ENCODE peak calls at places on chromosomes 2 and 18, in nine cellular contexts. One of them, this sample, is unnamed.

GRCh38 chr2:6384341-6384740 is 481.4 kb downstream of the CMPK2 start:
- DNase-seq in bronchial epithelial cell: no peak
- DNase-seq in Panc1: no peak
- DNase-seq in CD4-positive, alpha-beta memory T cell: no peak
- DNase-seq in CD8-positive, alpha-beta T cell: no peak
- DNase-seq in fibroblast of mammary gland: no peak
- DNase-seq in cardiac muscle cell: no peak
- DNase-seq in tibial nerve: no peak
- DNase-seq in fibroblast of pulmonary artery: no peak
- DNase-seq in this sample: no peak

GRCh38 chr2:60735496-60736250 is 20.4 kb upstream of the PAPOLG start:
- DNase-seq in bronchial epithelial cell: peak; percentile 57
- DNase-seq in tibial nerve: no peak
- DNase-seq in fibroblast of mammary gland: no peak
- DNase-seq in CD8-positive, alpha-beta T cell: peak; percentile 42
- DNase-seq in CD4-positive, alpha-beta memory T cell: peak; percentile 30
- DNase-seq in cardiac muscle cell: no peak
- DNase-seq in Panc1: no peak
- DNase-seq in fibroblast of pulmonary artery: no peak
- DNase-seq in this sample: no peak

GRCh38 chr2:69720404-69720803 is 21.5 kb upstream of the ANXA4 start:
- DNase-seq in fibroblast of mammary gland: peak; percentile 22
- DNase-seq in tibial nerve: no peak
- DNase-seq in cardiac muscle cell: peak; percentile 31
- DNase-seq in fibroblast of pulmonary artery: peak; percentile 39
- DNase-seq in Panc1: no peak
- DNase-seq in CD8-positive, alpha-beta T cell: no peak
- DNase-seq in bronchial epithelial cell: no peak
- DNase-seq in CD4-positive, alpha-beta memory T cell: no peak
- DNase-seq in this sample: no peak

GRCh38 chr2:33589444-33589843 is 9.7 kb downstream of the FAM98A start:
- DNase-seq in fibroblast of pulmonary artery: peak; percentile 17
- DNase-seq in cardiac muscle cell: no peak
- DNase-seq in Panc1: no peak
- DNase-seq in fibroblast of mammary gland: peak; percentile 12
- DNase-seq in tibial nerve: no peak
- DNase-seq in CD8-positive, alpha-beta T cell: no peak
- DNase-seq in bronchial epithelial cell: no peak
- DNase-seq in CD4-positive, alpha-beta memory T cell: no peak
- DNase-seq in this sample: no peak

GRCh38 chr2:112881217-112882000 is 29.6 kb upstream of the IL37 start:
- DNase-seq in Panc1: no peak
- DNase-seq in CD8-positive, alpha-beta T cell: no peak
- DNase-seq in tibial nerve: no peak
- DNase-seq in fibroblast of pulmonary artery: peak; percentile 96
- DNase-seq in fibroblast of mammary gland: peak; percentile 81
- DNase-seq in CD4-positive, alpha-beta memory T cell: no peak
- DNase-seq in cardiac muscle cell: peak; percentile 92
- DNase-seq in bronchial epithelial cell: peak; percentile 94
- DNase-seq in this sample: peak; percentile 51

GRCh38 chr2:19119326-19120001 is 239.0 kb downstream of the OSR1 start:
- DNase-seq in CD8-positive, alpha-beta T cell: no peak
- DNase-seq in fibroblast of mammary gland: no peak
- DNase-seq in cardiac muscle cell: no peak
- DNase-seq in tibial nerve: no peak
- DNase-seq in CD4-positive, alpha-beta memory T cell: no peak
- DNase-seq in bronchial epithelial cell: no peak
- DNase-seq in Panc1: no peak
- DNase-seq in fibroblast of pulmonary artery: no peak
- DNase-seq in this sample: no peak

GRCh38 chr2:68799138-68799537 is 64.5 kb downstream of the ARHGAP25 start:
- DNase-seq in fibroblast of pulmonary artery: no peak
- DNase-seq in cardiac muscle cell: no peak
- DNase-seq in fibroblast of mammary gland: no peak
- DNase-seq in CD4-positive, alpha-beta memory T cell: no peak
- DNase-seq in CD8-positive, alpha-beta T cell: no peak
- DNase-seq in tibial nerve: no peak
- DNase-seq in bronchial epithelial cell: peak; percentile 72
- DNase-seq in Panc1: no peak
- DNase-seq in this sample: no peak

GRCh38 chr2:176158306-176158643 is 1.2 kb downstream of the HOXD3 start:
- DNase-seq in fibroblast of pulmonary artery: no peak
- DNase-seq in Panc1: no peak
- DNase-seq in fibroblast of mammary gland: no peak
- DNase-seq in bronchial epithelial cell: no peak
- DNase-seq in tibial nerve: no peak
- DNase-seq in cardiac muscle cell: no peak
- DNase-seq in CD4-positive, alpha-beta memory T cell: no peak
- DNase-seq in CD8-positive, alpha-beta T cell: no peak
- DNase-seq in this sample: no peak

GRCh38 chr2:177242136-177242987 is 22.2 kb downstream of the NFE2L2 start:
- DNase-seq in cardiac muscle cell: peak; percentile 94
- DNase-seq in fibroblast of mammary gland: peak; percentile 91
- DNase-seq in tibial nerve: no peak
- DNase-seq in CD8-positive, alpha-beta T cell: no peak
- DNase-seq in Panc1: peak; percentile 84
- DNase-seq in fibroblast of pulmonary artery: peak; percentile 94
- DNase-seq in bronchial epithelial cell: peak; percentile 91
- DNase-seq in CD4-positive, alpha-beta memory T cell: no peak
- DNase-seq in this sample: no peak

GRCh38 chr18:69250305-69251151 is 150.2 kb upstream of the DOK6 start:
- DNase-seq in tibial nerve: no peak
- DNase-seq in CD8-positive, alpha-beta T cell: no peak
- DNase-seq in cardiac muscle cell: peak; percentile 82
- DNase-seq in CD4-positive, alpha-beta memory T cell: no peak
- DNase-seq in Panc1: no peak
- DNase-seq in bronchial epithelial cell: peak; percentile 26
- DNase-seq in fibroblast of mammary gland: peak; percentile 79
- DNase-seq in fibroblast of pulmonary artery: peak; percentile 75
- DNase-seq in this sample: no peak

GRCh38 chr18:56505971-56506370 is 132.4 kb downstream of the TXNL1 start:
- DNase-seq in Panc1: no peak
- DNase-seq in cardiac muscle cell: no peak
- DNase-seq in CD8-positive, alpha-beta T cell: no peak
- DNase-seq in bronchial epithelial cell: no peak
- DNase-seq in fibroblast of mammary gland: peak; percentile 62
- DNase-seq in tibial nerve: no peak
- DNase-seq in CD4-positive, alpha-beta memory T cell: no peak
- DNase-seq in fibroblast of pulmonary artery: no peak
- DNase-seq in this sample: no peak

GRCh38 chr2:196431957-196432356 is 207.6 kb upstream of the CCDC150 start:
- DNase-seq in cardiac muscle cell: peak; percentile 19
- DNase-seq in fibroblast of mammary gland: peak; percentile 29
- DNase-seq in Panc1: no peak
- DNase-seq in fibroblast of pulmonary artery: peak; percentile 26
- DNase-seq in CD8-positive, alpha-beta T cell: no peak
- DNase-seq in bronchial epithelial cell: peak; percentile 19
- DNase-seq in tibial nerve: no peak
- DNase-seq in CD4-positive, alpha-beta memory T cell: no peak
- DNase-seq in this sample: no peak

GRCh38 chr2:180938419-180938818 is 42.0 kb upstream of the UBE2E3 start:
- DNase-seq in cardiac muscle cell: peak; percentile 85
- DNase-seq in fibroblast of pulmonary artery: peak; percentile 81
- DNase-seq in fibroblast of mammary gland: peak; percentile 87
- DNase-seq in CD8-positive, alpha-beta T cell: no peak
- DNase-seq in tibial nerve: no peak
- DNase-seq in Panc1: no peak
- DNase-seq in bronchial epithelial cell: peak; percentile 52
- DNase-seq in CD4-positive, alpha-beta memory T cell: no peak
- DNase-seq in this sample: no peak

DNA sequence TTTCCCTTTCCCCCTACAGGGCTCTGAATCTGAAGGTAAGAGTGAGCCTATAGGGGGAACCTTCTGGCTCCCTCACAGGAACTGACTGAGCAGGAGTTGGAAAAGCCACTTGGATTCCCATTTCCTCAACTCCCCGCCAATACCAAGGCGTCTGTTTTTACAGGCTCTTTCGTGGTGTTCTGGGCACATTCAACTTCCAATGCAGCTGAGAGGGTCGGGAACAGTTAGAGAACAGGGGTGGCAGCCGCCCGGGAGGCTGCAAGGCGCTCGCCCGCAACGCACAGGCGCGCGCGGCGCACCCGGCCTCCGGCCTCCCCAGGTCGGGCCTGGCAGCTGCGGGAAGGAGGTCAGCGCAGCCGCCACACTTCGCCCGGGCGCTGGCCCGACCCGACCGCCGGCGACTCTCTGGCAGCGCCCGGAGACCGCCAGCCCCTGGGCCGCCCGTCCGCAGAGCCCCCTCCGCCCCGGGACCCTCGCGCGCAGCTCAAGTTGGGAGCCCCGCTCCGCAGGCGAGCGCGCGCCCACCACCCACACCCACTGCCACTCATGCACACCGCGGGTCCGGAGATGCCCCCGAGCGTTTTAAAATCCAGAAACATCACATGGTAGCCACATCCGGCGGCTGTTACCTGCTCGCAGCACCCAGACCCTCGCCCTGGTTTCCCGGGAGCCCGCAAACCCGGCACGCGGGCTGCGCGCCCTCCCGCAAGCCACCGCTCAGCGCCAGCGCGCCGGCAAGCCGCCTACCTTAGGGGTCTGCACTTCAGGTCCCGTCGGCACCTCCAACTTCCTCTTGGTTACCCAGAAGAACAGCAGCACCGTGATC is 816 bp downstream of the GALNT14 start:
- DNase-seq in tibial nerve: no peak
- DNase-seq in fibroblast of mammary gland: peak; percentile 5
- DNase-seq in Panc1: no peak
- DNase-seq in bronchial epithelial cell: peak; percentile 45
- DNase-seq in CD4-positive, alpha-beta memory T cell: no peak
- DNase-seq in cardiac muscle cell: peak; percentile 7
- DNase-seq in fibroblast of pulmonary artery: no peak
- DNase-seq in CD8-positive, alpha-beta T cell: no peak
- DNase-seq in this sample: no peak
- H3K4me3 ChIP-seq in tibial nerve: peak overlapping the region; percentile 57
- H3K4me3 ChIP-seq in fibroblast of mammary gland: peak overlapping the region; percentile 25
- H3K4me3 ChIP-seq in Panc1: peak overlapping the region; percentile 47
- H3K4me3 ChIP-seq in bronchial epithelial cell: peak overlapping the region; percentile 50
- H3K4me3 ChIP-seq in CD4-positive, alpha-beta memory T cell: no peak overlapping the region
- H3K4me3 ChIP-seq in cardiac muscle cell: peak overlapping the region; percentile 36
- H3K4me3 ChIP-seq in fibroblast of pulmonary artery: peak overlapping the region; percentile 42
- H3K4me3 ChIP-seq in CD8-positive, alpha-beta T cell: peak overlapping the region; percentile 41
- H3K4me3 ChIP-seq in this sample: peak overlapping the region; percentile 33

DNA sequence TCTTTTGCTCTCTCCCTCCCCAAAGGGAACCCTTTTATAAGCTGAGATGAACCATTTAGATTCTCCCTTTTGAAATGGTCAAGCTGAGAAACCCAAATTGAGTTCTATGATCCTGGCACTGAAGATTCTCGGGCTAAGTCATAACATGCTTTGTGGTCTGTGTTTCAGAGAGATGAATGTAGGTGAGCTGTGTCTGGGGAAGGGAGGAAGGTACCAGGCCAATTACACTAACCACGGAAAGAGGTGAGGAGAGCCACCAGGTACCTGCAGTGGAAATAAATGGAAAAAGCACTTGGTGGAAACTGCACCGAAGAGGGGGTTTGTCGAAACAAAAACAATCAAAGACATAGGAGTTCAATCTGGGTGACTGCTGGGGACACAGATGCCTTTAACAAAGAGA is 996 bp upstream of the MRPL44 start:
- DNase-seq in CD8-positive, alpha-beta T cell: no peak
- DNase-seq in Panc1: no peak
- DNase-seq in bronchial epithelial cell: peak; percentile 83
- DNase-seq in fibroblast of pulmonary artery: no peak
- DNase-seq in cardiac muscle cell: no peak
- DNase-seq in fibroblast of mammary gland: no peak
- DNase-seq in tibial nerve: no peak
- DNase-seq in CD4-positive, alpha-beta memory T cell: no peak
- DNase-seq in this sample: no peak
- H3K4me3 ChIP-seq in CD8-positive, alpha-beta T cell: no peak overlapping the region
- H3K4me3 ChIP-seq in Panc1: no peak overlapping the region
- H3K4me3 ChIP-seq in bronchial epithelial cell: no peak overlapping the region
- H3K4me3 ChIP-seq in fibroblast of pulmonary artery: no peak overlapping the region
- H3K4me3 ChIP-seq in cardiac muscle cell: no peak overlapping the region
- H3K4me3 ChIP-seq in fibroblast of mammary gland: no peak overlapping the region
- H3K4me3 ChIP-seq in tibial nerve: no peak overlapping the region
- H3K4me3 ChIP-seq in CD4-positive, alpha-beta memory T cell: no peak overlapping the region
- H3K4me3 ChIP-seq in this sample: no peak overlapping the region

DNA sequence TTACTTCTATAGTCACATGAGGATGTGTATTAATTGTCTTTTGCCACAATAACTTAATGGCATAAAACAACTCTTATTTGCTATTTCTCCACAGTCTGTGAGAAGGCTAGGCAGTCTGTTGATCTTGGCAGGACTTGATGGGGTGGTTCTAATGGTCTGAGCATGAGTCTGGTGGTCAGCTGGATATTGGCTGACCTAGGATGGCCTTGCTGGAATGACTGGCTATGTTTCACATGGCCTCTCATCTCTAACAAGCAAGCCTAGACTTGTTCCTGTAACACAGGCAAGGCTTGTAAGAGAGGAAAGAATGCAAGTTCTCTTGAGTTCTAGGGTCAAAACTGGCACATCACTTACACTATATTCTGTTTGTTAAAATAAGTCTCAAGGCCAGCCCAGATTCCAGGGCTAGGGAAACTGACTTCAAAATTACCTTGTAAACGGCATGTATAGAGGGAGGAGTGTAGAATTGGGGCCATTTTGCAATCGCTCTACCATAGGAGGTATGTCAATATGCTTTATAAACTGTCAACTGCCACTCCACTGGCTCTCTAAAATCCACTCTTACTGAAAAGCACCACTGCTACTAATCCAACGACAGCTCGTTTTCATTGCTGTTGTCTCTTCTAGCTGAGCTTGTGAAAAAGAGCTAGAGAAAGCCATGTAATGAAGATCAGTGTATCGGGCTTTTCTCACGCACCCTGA is 325.0 kb upstream of the PKDCC start:
- DNase-seq in tibial nerve: peak; percentile 24
- DNase-seq in CD8-positive, alpha-beta T cell: no peak
- DNase-seq in fibroblast of pulmonary artery: peak; percentile 27
- DNase-seq in cardiac muscle cell: peak; percentile 48
- DNase-seq in Panc1: no peak
- DNase-seq in bronchial epithelial cell: peak; percentile 89
- DNase-seq in fibroblast of mammary gland: peak; percentile 86
- DNase-seq in CD4-positive, alpha-beta memory T cell: no peak
- DNase-seq in this sample: no peak
- H3K4me3 ChIP-seq in tibial nerve: no peak overlapping the region
- H3K4me3 ChIP-seq in CD8-positive, alpha-beta T cell: no peak overlapping the region
- H3K4me3 ChIP-seq in fibroblast of pulmonary artery: no peak overlapping the region
- H3K4me3 ChIP-seq in cardiac muscle cell: no peak overlapping the region
- H3K4me3 ChIP-seq in Panc1: no peak overlapping the region
- H3K4me3 ChIP-seq in bronchial epithelial cell: no peak overlapping the region
- H3K4me3 ChIP-seq in fibroblast of mammary gland: no peak overlapping the region
- H3K4me3 ChIP-seq in CD4-positive, alpha-beta memory T cell: no peak overlapping the region
- H3K4me3 ChIP-seq in this sample: no peak overlapping the region

GRCh38 chr2:61853086-61853847 is 593 bp downstream of the FAM161A start:
- DNase-seq in fibroblast of pulmonary artery: peak; percentile 48
- DNase-seq in bronchial epithelial cell: peak; percentile 14
- DNase-seq in fibroblast of mammary gland: peak; percentile 8
- DNase-seq in cardiac muscle cell: no peak
- DNase-seq in CD8-positive, alpha-beta T cell: no peak
- DNase-seq in tibial nerve: peak; percentile 45
- DNase-seq in CD4-positive, alpha-beta memory T cell: no peak
- DNase-seq in Panc1: no peak
- DNase-seq in this sample: peak; percentile 18

GRCh38 chr2:61854435-61855177 is 746 bp upstream of the FAM161A start:
- DNase-seq in bronchial epithelial cell: peak; percentile 95
- DNase-seq in fibroblast of mammary gland: peak; percentile 97
- DNase-seq in tibial nerve: peak; percentile 71
- DNase-seq in CD8-positive, alpha-beta T cell: peak; percentile 87
- DNase-seq in CD4-positive, alpha-beta memory T cell: peak; percentile 96
- DNase-seq in cardiac muscle cell: peak; percentile 98
- DNase-seq in Panc1: peak; percentile 96
- DNase-seq in fibroblast of pulmonary artery: peak; percentile 98
- DNase-seq in this sample: peak; percentile 98

GRCh38 chr2:61853848-61854434 is at the start of gene FAM161A:
- DNase-seq in cardiac muscle cell: peak; percentile 91
- DNase-seq in CD8-positive, alpha-beta T cell: peak; percentile 79
- DNase-seq in fibroblast of mammary gland: peak; percentile 76
- DNase-seq in Panc1: peak; percentile 42
- DNase-seq in bronchial epithelial cell: peak; percentile 49
- DNase-seq in CD4-positive, alpha-beta memory T cell: peak; percentile 73
- DNase-seq in fibroblast of pulmonary artery: peak; percentile 84
- DNase-seq in tibial nerve: peak; percentile 77
- DNase-seq in this sample: peak; percentile 56

GRCh38 chr2:61855178-61855523 is 1.3 kb upstream of the FAM161A start:
- DNase-seq in fibroblast of mammary gland: peak; percentile 10
- DNase-seq in tibial nerve: no peak
- DNase-seq in CD8-positive, alpha-beta T cell: no peak
- DNase-seq in bronchial epithelial cell: peak; percentile 42
- DNase-seq in fibroblast of pulmonary artery: peak; percentile 11
- DNase-seq in Panc1: no peak
- DNase-seq in CD4-positive, alpha-beta memory T cell: no peak
- DNase-seq in cardiac muscle cell: no peak
- DNase-seq in this sample: no peak
- H3K4me3 ChIP-seq in fibroblast of mammary gland: peak overlapping the region; percentile 95
- H3K4me3 ChIP-seq in tibial nerve: peak overlapping the region; percentile 76
- H3K4me3 ChIP-seq in CD8-positive, alpha-beta T cell: peak overlapping the region; percentile 79
- H3K4me3 ChIP-seq in bronchial epithelial cell: peak overlapping the region; percentile 83
- H3K4me3 ChIP-seq in fibroblast of pulmonary artery: peak overlapping the region; percentile 96
- H3K4me3 ChIP-seq in Panc1: peak overlapping the region; percentile 99
- H3K4me3 ChIP-seq in CD4-positive, alpha-beta memory T cell: peak overlapping the region; percentile 95
- H3K4me3 ChIP-seq in cardiac muscle cell: peak overlapping the region; percentile 65
- H3K4me3 ChIP-seq in this sample: peak overlapping the region; percentile 76

This sample was measured in GM12864.